ENCODE peak calls at places on chromosome 13, in six cellular contexts. One of them, this sample, is unnamed.

GRCh38 chr13:102395174-102395573 is 6.7 kb downstream of the FGF14 start:
- DNase-seq in CD8-positive, alpha-beta memory T cell: no peak
- DNase-seq in amygdala: no peak
- DNase-seq in anterior cingulate cortex: no peak
- DNase-seq in NCI-H2227 treated with DMSO at 0.1 percent for 48 hours: no peak
- DNase-seq in nephron progenitor cell: no peak
- DNase-seq in this sample: no peak

GRCh38 chr13:98315466-98315865 is 138.4 kb upstream of the RNF113B start:
- DNase-seq in CD8-positive, alpha-beta memory T cell: no peak
- DNase-seq in amygdala: no peak
- DNase-seq in anterior cingulate cortex: no peak
- DNase-seq in NCI-H2227 treated with DMSO at 0.1 percent for 48 hours: no peak
- DNase-seq in nephron progenitor cell: no peak
- DNase-seq in this sample: peak; percentile 46

GRCh38 chr13:30526612-30527217 is 61.0 kb upstream of the HMGB1 start:
- DNase-seq in CD8-positive, alpha-beta memory T cell: no peak
- DNase-seq in amygdala: no peak
- DNase-seq in anterior cingulate cortex: no peak
- DNase-seq in NCI-H2227 treated with DMSO at 0.1 percent for 48 hours: no peak
- DNase-seq in nephron progenitor cell: peak; percentile 6
- DNase-seq in this sample: no peak

GRCh38 chr13:43009506-43009905 is 13.9 kb upstream of the DNAJC15 start:
- DNase-seq in CD8-positive, alpha-beta memory T cell: no peak
- DNase-seq in amygdala: no peak
- DNase-seq in anterior cingulate cortex: no peak
- DNase-seq in NCI-H2227 treated with DMSO at 0.1 percent for 48 hours: no peak
- DNase-seq in nephron progenitor cell: no peak
- DNase-seq in this sample: no peak

GRCh38 chr13:77698211-77699058 is 948 bp downstream of the SLAIN1 start:
- DNase-seq in CD8-positive, alpha-beta memory T cell: peak; percentile 52
- DNase-seq in amygdala: no peak
- DNase-seq in anterior cingulate cortex: no peak
- DNase-seq in NCI-H2227 treated with DMSO at 0.1 percent for 48 hours: peak; percentile 17
- DNase-seq in nephron progenitor cell: peak; percentile 70
- DNase-seq in this sample: peak; percentile 43

GRCh38 chr13:102928971-102929370 is 83.1 kb downstream of the ERCC5 start:
- DNase-seq in CD8-positive, alpha-beta memory T cell: no peak
- DNase-seq in amygdala: no peak
- DNase-seq in anterior cingulate cortex: no peak
- DNase-seq in NCI-H2227 treated with DMSO at 0.1 percent for 48 hours: no peak
- DNase-seq in nephron progenitor cell: no peak
- DNase-seq in this sample: no peak

GRCh38 chr13:85230754-85231153 is 568.5 kb downstream of the SLITRK6 start:
- DNase-seq in CD8-positive, alpha-beta memory T cell: no peak
- DNase-seq in amygdala: no peak
- DNase-seq in anterior cingulate cortex: no peak
- DNase-seq in NCI-H2227 treated with DMSO at 0.1 percent for 48 hours: no peak
- DNase-seq in nephron progenitor cell: no peak
- DNase-seq in this sample: no peak

GRCh38 chr13:41694902-41695301 is 237.6 kb downstream of the RGCC start:
- DNase-seq in CD8-positive, alpha-beta memory T cell: no peak
- DNase-seq in amygdala: no peak
- DNase-seq in anterior cingulate cortex: no peak
- DNase-seq in NCI-H2227 treated with DMSO at 0.1 percent for 48 hours: no peak
- DNase-seq in nephron progenitor cell: no peak
- DNase-seq in this sample: no peak

GRCh38 chr13:66077286-66077685 is 1152.8 kb downstream of the PCDH9 start:
- DNase-seq in CD8-positive, alpha-beta memory T cell: no peak
- DNase-seq in amygdala: no peak
- DNase-seq in anterior cingulate cortex: no peak
- DNase-seq in NCI-H2227 treated with DMSO at 0.1 percent for 48 hours: no peak
- DNase-seq in nephron progenitor cell: no peak
- DNase-seq in this sample: no peak

GRCh38 chr13:106471957-106472543 is 63.4 kb downstream of the EFNB2 start:
- DNase-seq in CD8-positive, alpha-beta memory T cell: no peak
- DNase-seq in amygdala: no peak
- DNase-seq in anterior cingulate cortex: no peak
- DNase-seq in NCI-H2227 treated with DMSO at 0.1 percent for 48 hours: no peak
- DNase-seq in nephron progenitor cell: no peak
- DNase-seq in this sample: no peak

GRCh38 chr13:40388617-40389016 is 277.8 kb downstream of the FOXO1 start:
- DNase-seq in CD8-positive, alpha-beta memory T cell: peak; percentile 86
- DNase-seq in amygdala: no peak
- DNase-seq in anterior cingulate cortex: no peak
- DNase-seq in NCI-H2227 treated with DMSO at 0.1 percent for 48 hours: no peak
- DNase-seq in nephron progenitor cell: no peak
- DNase-seq in this sample: no peak

GRCh38 chr13:67147257-67148218 is 82.6 kb downstream of the PCDH9 start:
- DNase-seq in CD8-positive, alpha-beta memory T cell: no peak
- DNase-seq in amygdala: no peak
- DNase-seq in anterior cingulate cortex: no peak
- DNase-seq in NCI-H2227 treated with DMSO at 0.1 percent for 48 hours: no peak
- DNase-seq in nephron progenitor cell: no peak
- DNase-seq in this sample: no peak